ENCODE peak calls at places on chromosomes 12 and 14, in nine cellular contexts. One of them, this sample, is unnamed.

GRCh38 chr12:13195848-13196301 is 651 bp upstream of the EMP1 start:
- DNase-seq in body of pancreas: no peak
- DNase-seq in NCI-H1092: no peak
- DNase-seq in kidney glomerular epithelial cell: peak
- DNase-seq in RPMI7951: peak
- DNase-seq in mucosa of descending colon: no peak
- DNase-seq in activated CD8-positive, alpha-beta T cell treated with anti-CD3 and anti-CD28 coated beads, Interleukin-2, amount 10 ng/mL, durations not matched to agents 7 days and 5 days: no peak
- DNase-seq in lung microvascular endothelial cell: peak
- DNase-seq in fibroblast of the conjunctiva: no peak
- DNase-seq in this sample: no peak

GRCh38 chr12:2113501-2113912 is 60.7 kb downstream of the CACNA1C start:
- DNase-seq in mucosa of descending colon: no peak
- DNase-seq in RPMI7951: no peak
- DNase-seq in NCI-H1092: no peak
- DNase-seq in fibroblast of the conjunctiva: no peak
- DNase-seq in kidney glomerular epithelial cell: no peak
- DNase-seq in lung microvascular endothelial cell: no peak
- DNase-seq in body of pancreas: peak
- DNase-seq in activated CD8-positive, alpha-beta T cell treated with anti-CD3 and anti-CD28 coated beads, Interleukin-2, amount 10 ng/mL, durations not matched to agents 7 days and 5 days: no peak
- DNase-seq in this sample: no peak

GRCh38 chr14:28596336-28596735 is 170.3 kb upstream of the FOXG1 start:
- DNase-seq in fibroblast of the conjunctiva: peak
- DNase-seq in NCI-H1092: no peak
- DNase-seq in lung microvascular endothelial cell: no peak
- DNase-seq in activated CD8-positive, alpha-beta T cell treated with anti-CD3 and anti-CD28 coated beads, Interleukin-2, amount 10 ng/mL, durations not matched to agents 7 days and 5 days: no peak
- DNase-seq in mucosa of descending colon: no peak
- DNase-seq in RPMI7951: peak
- DNase-seq in kidney glomerular epithelial cell: no peak
- DNase-seq in body of pancreas: no peak
- DNase-seq in this sample: peak

GRCh38 chr12:45725631-45726593 is 3.6 kb upstream of the ARID2 start:
- DNase-seq in body of pancreas: no peak
- DNase-seq in lung microvascular endothelial cell: peak
- DNase-seq in fibroblast of the conjunctiva: no peak
- DNase-seq in kidney glomerular epithelial cell: peak
- DNase-seq in NCI-H1092: peak
- DNase-seq in RPMI7951: peak
- DNase-seq in mucosa of descending colon: no peak
- DNase-seq in activated CD8-positive, alpha-beta T cell treated with anti-CD3 and anti-CD28 coated beads, Interleukin-2, amount 10 ng/mL, durations not matched to agents 7 days and 5 days: peak
- DNase-seq in this sample: peak

GRCh38 chr14:61585598-61586538 is 109.4 kb upstream of the HIF1A start:
- DNase-seq in lung microvascular endothelial cell: peak
- DNase-seq in fibroblast of the conjunctiva: no peak
- DNase-seq in mucosa of descending colon: peak
- DNase-seq in NCI-H1092: no peak
- DNase-seq in kidney glomerular epithelial cell: no peak
- DNase-seq in activated CD8-positive, alpha-beta T cell treated with anti-CD3 and anti-CD28 coated beads, Interleukin-2, amount 10 ng/mL, durations not matched to agents 7 days and 5 days: no peak
- DNase-seq in body of pancreas: peak
- DNase-seq in RPMI7951: peak
- DNase-seq in this sample: peak

GRCh38 chr12:62971769-62972525 is 37.0 kb upstream of the PPM1H start:
- DNase-seq in activated CD8-positive, alpha-beta T cell treated with anti-CD3 and anti-CD28 coated beads, Interleukin-2, amount 10 ng/mL, durations not matched to agents 7 days and 5 days: no peak
- DNase-seq in lung microvascular endothelial cell: no peak
- DNase-seq in fibroblast of the conjunctiva: no peak
- DNase-seq in NCI-H1092: no peak
- DNase-seq in body of pancreas: no peak
- DNase-seq in kidney glomerular epithelial cell: no peak
- DNase-seq in mucosa of descending colon: no peak
- DNase-seq in RPMI7951: no peak
- DNase-seq in this sample: no peak

GRCh38 chr12:3493225-3494049 is 2.4 kb downstream of the PRMT8 start:
- DNase-seq in lung microvascular endothelial cell: no peak
- DNase-seq in activated CD8-positive, alpha-beta T cell treated with anti-CD3 and anti-CD28 coated beads, Interleukin-2, amount 10 ng/mL, durations not matched to agents 7 days and 5 days: no peak
- DNase-seq in RPMI7951: no peak
- DNase-seq in NCI-H1092: no peak
- DNase-seq in kidney glomerular epithelial cell: no peak
- DNase-seq in body of pancreas: peak
- DNase-seq in mucosa of descending colon: no peak
- DNase-seq in fibroblast of the conjunctiva: no peak
- DNase-seq in this sample: no peak

GRCh38 chr12:6788972-6789905 is at the start of gene CD4:
- DNase-seq in lung microvascular endothelial cell: no peak
- DNase-seq in mucosa of descending colon: peak
- DNase-seq in NCI-H1092: no peak
- DNase-seq in fibroblast of the conjunctiva: no peak
- DNase-seq in kidney glomerular epithelial cell: no peak
- DNase-seq in activated CD8-positive, alpha-beta T cell treated with anti-CD3 and anti-CD28 coated beads, Interleukin-2, amount 10 ng/mL, durations not matched to agents 7 days and 5 days: no peak
- DNase-seq in RPMI7951: peak
- DNase-seq in body of pancreas: peak
- DNase-seq in this sample: no peak

GRCh38 chr12:123928274-123928865 is 44.3 kb downstream of the CCDC92 start:
- DNase-seq in fibroblast of the conjunctiva: no peak
- DNase-seq in RPMI7951: no peak
- DNase-seq in kidney glomerular epithelial cell: no peak
- DNase-seq in body of pancreas: no peak
- DNase-seq in lung microvascular endothelial cell: no peak
- DNase-seq in mucosa of descending colon: no peak
- DNase-seq in activated CD8-positive, alpha-beta T cell treated with anti-CD3 and anti-CD28 coated beads, Interleukin-2, amount 10 ng/mL, durations not matched to agents 7 days and 5 days: no peak
- DNase-seq in NCI-H1092: peak
- DNase-seq in this sample: no peak

GRCh38 chr14:103563089-103563620 is 395 bp downstream of the COA8 start:
- DNase-seq in NCI-H1092: no peak
- DNase-seq in fibroblast of the conjunctiva: no peak
- DNase-seq in RPMI7951: no peak
- DNase-seq in kidney glomerular epithelial cell: peak
- DNase-seq in body of pancreas: peak
- DNase-seq in activated CD8-positive, alpha-beta T cell treated with anti-CD3 and anti-CD28 coated beads, Interleukin-2, amount 10 ng/mL, durations not matched to agents 7 days and 5 days: no peak
- DNase-seq in lung microvascular endothelial cell: no peak
- DNase-seq in mucosa of descending colon: peak
- DNase-seq in this sample: no peak

GRCh38 chr14:24992624-24993360 is 57.2 kb downstream of the STXBP6 start:
- DNase-seq in fibroblast of the conjunctiva: no peak
- DNase-seq in RPMI7951: no peak
- DNase-seq in NCI-H1092: no peak
- DNase-seq in body of pancreas: no peak
- DNase-seq in lung microvascular endothelial cell: no peak
- DNase-seq in mucosa of descending colon: no peak
- DNase-seq in kidney glomerular epithelial cell: no peak
- DNase-seq in activated CD8-positive, alpha-beta T cell treated with anti-CD3 and anti-CD28 coated beads, Interleukin-2, amount 10 ng/mL, durations not matched to agents 7 days and 5 days: no peak
- DNase-seq in this sample: no peak

GRCh38 chr12:67482751-67483661 is 165.5 kb upstream of the DYRK2 start:
- DNase-seq in lung microvascular endothelial cell: peak
- DNase-seq in fibroblast of the conjunctiva: no peak
- DNase-seq in RPMI7951: peak
- DNase-seq in kidney glomerular epithelial cell: peak
- DNase-seq in mucosa of descending colon: peak
- DNase-seq in body of pancreas: peak
- DNase-seq in activated CD8-positive, alpha-beta T cell treated with anti-CD3 and anti-CD28 coated beads, Interleukin-2, amount 10 ng/mL, durations not matched to agents 7 days and 5 days: peak
- DNase-seq in NCI-H1092: peak
- DNase-seq in this sample: peak

GRCh38 chr12:104535383-104535782 is 78.6 kb downstream of the CHST11 start:
- DNase-seq in NCI-H1092: no peak
- DNase-seq in activated CD8-positive, alpha-beta T cell treated with anti-CD3 and anti-CD28 coated beads, Interleukin-2, amount 10 ng/mL, durations not matched to agents 7 days and 5 days: no peak
- DNase-seq in RPMI7951: peak
- DNase-seq in fibroblast of the conjunctiva: no peak
- DNase-seq in mucosa of descending colon: no peak
- DNase-seq in kidney glomerular epithelial cell: no peak
- DNase-seq in lung microvascular endothelial cell: no peak
- DNase-seq in body of pancreas: no peak
- DNase-seq in this sample: no peak

GRCh38 chr12:124536613-124537012 is 30.8 kb downstream of the NCOR2 start:
- DNase-seq in body of pancreas: no peak
- DNase-seq in fibroblast of the conjunctiva: no peak
- DNase-seq in NCI-H1092: no peak
- DNase-seq in lung microvascular endothelial cell: no peak
- DNase-seq in RPMI7951: no peak
- DNase-seq in activated CD8-positive, alpha-beta T cell treated with anti-CD3 and anti-CD28 coated beads, Interleukin-2, amount 10 ng/mL, durations not matched to agents 7 days and 5 days: no peak
- DNase-seq in mucosa of descending colon: no peak
- DNase-seq in kidney glomerular epithelial cell: no peak
- DNase-seq in this sample: no peak

GRCh38 chr12:1217191-1217949 is 226.3 kb downstream of the ERC1 start:
- DNase-seq in lung microvascular endothelial cell: peak
- DNase-seq in mucosa of descending colon: no peak
- DNase-seq in NCI-H1092: no peak
- DNase-seq in activated CD8-positive, alpha-beta T cell treated with anti-CD3 and anti-CD28 coated beads, Interleukin-2, amount 10 ng/mL, durations not matched to agents 7 days and 5 days: no peak
- DNase-seq in body of pancreas: no peak
- DNase-seq in RPMI7951: peak
- DNase-seq in fibroblast of the conjunctiva: peak
- DNase-seq in kidney glomerular epithelial cell: peak
- DNase-seq in this sample: peak

GRCh38 chr12:120474092-120474960 is 4.8 kb upstream of the SRSF9 start:
- DNase-seq in RPMI7951: peak
- DNase-seq in kidney glomerular epithelial cell: peak
- DNase-seq in body of pancreas: peak
- DNase-seq in NCI-H1092: no peak
- DNase-seq in fibroblast of the conjunctiva: no peak
- DNase-seq in activated CD8-positive, alpha-beta T cell treated with anti-CD3 and anti-CD28 coated beads, Interleukin-2, amount 10 ng/mL, durations not matched to agents 7 days and 5 days: no peak
- DNase-seq in mucosa of descending colon: no peak
- DNase-seq in lung microvascular endothelial cell: peak
- DNase-seq in this sample: peak

GRCh38 chr14:23589606-23590005 is 11.0 kb upstream of the JPH4 start:
- DNase-seq in kidney glomerular epithelial cell: no peak
- DNase-seq in RPMI7951: no peak
- DNase-seq in lung microvascular endothelial cell: no peak
- DNase-seq in body of pancreas: no peak
- DNase-seq in NCI-H1092: no peak
- DNase-seq in fibroblast of the conjunctiva: no peak
- DNase-seq in mucosa of descending colon: no peak
- DNase-seq in activated CD8-positive, alpha-beta T cell treated with anti-CD3 and anti-CD28 coated beads, Interleukin-2, amount 10 ng/mL, durations not matched to agents 7 days and 5 days: no peak
- DNase-seq in this sample: no peak

GRCh38 chr12:49705479-49706267 is 1.5 kb downstream of the FMNL3 start:
- DNase-seq in mucosa of descending colon: peak
- DNase-seq in kidney glomerular epithelial cell: peak
- DNase-seq in activated CD8-positive, alpha-beta T cell treated with anti-CD3 and anti-CD28 coated beads, Interleukin-2, amount 10 ng/mL, durations not matched to agents 7 days and 5 days: peak
- DNase-seq in fibroblast of the conjunctiva: no peak
- DNase-seq in lung microvascular endothelial cell: peak
- DNase-seq in NCI-H1092: no peak
- DNase-seq in body of pancreas: peak
- DNase-seq in RPMI7951: peak
- DNase-seq in this sample: peak

GRCh38 chr12:67137256-67137655 is 131.9 kb upstream of the CAND1 start:
- DNase-seq in NCI-H1092: no peak
- DNase-seq in kidney glomerular epithelial cell: peak
- DNase-seq in lung microvascular endothelial cell: no peak
- DNase-seq in fibroblast of the conjunctiva: no peak
- DNase-seq in RPMI7951: no peak
- DNase-seq in body of pancreas: no peak
- DNase-seq in activated CD8-positive, alpha-beta T cell treated with anti-CD3 and anti-CD28 coated beads, Interleukin-2, amount 10 ng/mL, durations not matched to agents 7 days and 5 days: no peak
- DNase-seq in mucosa of descending colon: no peak
- DNase-seq in this sample: no peak

GRCh38 chr12:123049398-123050250 is 69.1 kb downstream of the ARL6IP4 start:
- DNase-seq in mucosa of descending colon: no peak
- DNase-seq in RPMI7951: peak
- DNase-seq in NCI-H1092: no peak
- DNase-seq in lung microvascular endothelial cell: no peak
- DNase-seq in fibroblast of the conjunctiva: no peak
- DNase-seq in activated CD8-positive, alpha-beta T cell treated with anti-CD3 and anti-CD28 coated beads, Interleukin-2, amount 10 ng/mL, durations not matched to agents 7 days and 5 days: no peak
- DNase-seq in body of pancreas: no peak
- DNase-seq in kidney glomerular epithelial cell: no peak
- DNase-seq in this sample: no peak

GRCh38 chr14:75126679-75127473 is at the start of gene NEK9:
- DNase-seq in body of pancreas: peak
- DNase-seq in lung microvascular endothelial cell: peak
- DNase-seq in kidney glomerular epithelial cell: peak
- DNase-seq in NCI-H1092: peak
- DNase-seq in RPMI7951: peak
- DNase-seq in activated CD8-positive, alpha-beta T cell treated with anti-CD3 and anti-CD28 coated beads, Interleukin-2, amount 10 ng/mL, durations not matched to agents 7 days and 5 days: peak
- DNase-seq in mucosa of descending colon: peak
- DNase-seq in fibroblast of the conjunctiva: peak
- DNase-seq in this sample: peak